ENCODE peak calls at places on chromosomes 4 and X, in ten cellular contexts. One of them, this sample, is unnamed. For H3K9me3, the result is how much of the 10 kb centered on the place peaks cover.

GRCh38 chrX:103063918-103064434 is at the start of gene BEX1:
- DNase-seq in breast epithelium: no peak
- DNase-seq in fibroblast of lung: peak
- DNase-seq in keratinocyte: no peak
- DNase-seq in effector memory CD4-positive, alpha-beta T cell: no peak
- DNase-seq in GM23248: peak
- DNase-seq in CD8-positive, alpha-beta memory T cell: no peak
- DNase-seq in neuronal stem cell: peak
- DNase-seq in ovary: peak
- DNase-seq in heart left ventricle: peak
- DNase-seq in this sample: peak

GRCh38 chr4:167774646-167775045 is 317.7 kb upstream of the ANXA10 start:
- DNase-seq in effector memory CD4-positive, alpha-beta T cell: no peak
- DNase-seq in heart left ventricle: no peak
- DNase-seq in breast epithelium: no peak
- DNase-seq in fibroblast of lung: no peak
- DNase-seq in CD8-positive, alpha-beta memory T cell: no peak
- DNase-seq in ovary: no peak
- DNase-seq in neuronal stem cell: no peak
- DNase-seq in GM23248: no peak
- DNase-seq in keratinocyte: no peak
- DNase-seq in this sample: no peak

GRCh38 chr4:108119199-108119800 is 49.4 kb downstream of the LEF1 start:
- DNase-seq in CD8-positive, alpha-beta memory T cell: no peak
- DNase-seq in GM23248: no peak
- DNase-seq in effector memory CD4-positive, alpha-beta T cell: no peak
- DNase-seq in fibroblast of lung: no peak
- DNase-seq in ovary: no peak
- DNase-seq in keratinocyte: no peak
- DNase-seq in neuronal stem cell: no peak
- DNase-seq in breast epithelium: no peak
- DNase-seq in heart left ventricle: no peak
- DNase-seq in this sample: no peak

GRCh38 chr4:40587826-40588225 is 41.8 kb downstream of the RBM47 start:
- DNase-seq in keratinocyte: no peak
- DNase-seq in breast epithelium: peak
- DNase-seq in neuronal stem cell: no peak
- DNase-seq in effector memory CD4-positive, alpha-beta T cell: no peak
- DNase-seq in GM23248: peak
- DNase-seq in CD8-positive, alpha-beta memory T cell: no peak
- DNase-seq in ovary: no peak
- DNase-seq in heart left ventricle: no peak
- DNase-seq in fibroblast of lung: peak
- DNase-seq in this sample: no peak

GRCh38 chrX:38929966-38930421 is 128.7 kb downstream of the MID1IP1 start:
- DNase-seq in fibroblast of lung: peak
- DNase-seq in heart left ventricle: no peak
- DNase-seq in effector memory CD4-positive, alpha-beta T cell: no peak
- DNase-seq in neuronal stem cell: no peak
- DNase-seq in breast epithelium: no peak
- DNase-seq in CD8-positive, alpha-beta memory T cell: no peak
- DNase-seq in GM23248: peak
- DNase-seq in ovary: no peak
- DNase-seq in keratinocyte: peak
- DNase-seq in this sample: no peak

GRCh38 chr4:103996059-103996458 is 276.3 kb upstream of the TACR3 start:
- DNase-seq in heart left ventricle: no peak
- DNase-seq in CD8-positive, alpha-beta memory T cell: no peak
- DNase-seq in breast epithelium: no peak
- DNase-seq in keratinocyte: peak
- DNase-seq in ovary: no peak
- DNase-seq in fibroblast of lung: peak
- DNase-seq in neuronal stem cell: peak
- DNase-seq in effector memory CD4-positive, alpha-beta T cell: no peak
- DNase-seq in GM23248: no peak
- DNase-seq in this sample: peak

GRCh38 chr4:3217771-3218170 is 31.2 kb upstream of the MSANTD1 start:
- DNase-seq in neuronal stem cell: no peak
- DNase-seq in GM23248: no peak
- DNase-seq in fibroblast of lung: no peak
- DNase-seq in effector memory CD4-positive, alpha-beta T cell: no peak
- DNase-seq in keratinocyte: no peak
- DNase-seq in ovary: peak
- DNase-seq in CD8-positive, alpha-beta memory T cell: no peak
- DNase-seq in heart left ventricle: no peak
- DNase-seq in breast epithelium: no peak
- DNase-seq in this sample: no peak

GRCh38 chr4:108173599-108174057 is 4.9 kb upstream of the LEF1 start:
- DNase-seq in heart left ventricle: no peak
- DNase-seq in effector memory CD4-positive, alpha-beta T cell: no peak
- DNase-seq in keratinocyte: no peak
- DNase-seq in neuronal stem cell: no peak
- DNase-seq in fibroblast of lung: no peak
- DNase-seq in GM23248: no peak
- DNase-seq in breast epithelium: no peak
- DNase-seq in ovary: no peak
- DNase-seq in CD8-positive, alpha-beta memory T cell: no peak
- DNase-seq in this sample: no peak

GRCh38 chr4:126223784-126224407 is 909.1 kb downstream of the FAT4 start:
- DNase-seq in effector memory CD4-positive, alpha-beta T cell: no peak
- DNase-seq in heart left ventricle: no peak
- DNase-seq in fibroblast of lung: peak
- DNase-seq in neuronal stem cell: no peak
- DNase-seq in keratinocyte: no peak
- DNase-seq in CD8-positive, alpha-beta memory T cell: no peak
- DNase-seq in GM23248: peak
- DNase-seq in breast epithelium: no peak
- DNase-seq in ovary: no peak
- DNase-seq in this sample: no peak

GRCh38 chr4:17447675-17448298 is 64.1 kb downstream of the QDPR start:
- DNase-seq in effector memory CD4-positive, alpha-beta T cell: no peak
- DNase-seq in heart left ventricle: peak
- DNase-seq in ovary: no peak
- DNase-seq in keratinocyte: no peak
- DNase-seq in breast epithelium: no peak
- DNase-seq in fibroblast of lung: peak
- DNase-seq in CD8-positive, alpha-beta memory T cell: peak
- DNase-seq in neuronal stem cell: peak
- DNase-seq in GM23248: peak
- DNase-seq in this sample: peak

GRCh38 chrX:33434256-33435092 is 223.1 kb upstream of the DMD start:
- DNase-seq in fibroblast of lung: peak
- DNase-seq in keratinocyte: no peak
- DNase-seq in GM23248: peak
- DNase-seq in neuronal stem cell: peak
- DNase-seq in CD8-positive, alpha-beta memory T cell: peak
- DNase-seq in heart left ventricle: peak
- DNase-seq in breast epithelium: peak
- DNase-seq in ovary: peak
- DNase-seq in effector memory CD4-positive, alpha-beta T cell: no peak
- DNase-seq in this sample: peak

GRCh38 chr4:43564601-43565000 is 672.1 kb downstream of the GRXCR1 start:
- DNase-seq in neuronal stem cell: no peak
- DNase-seq in GM23248: no peak
- DNase-seq in ovary: no peak
- DNase-seq in CD8-positive, alpha-beta memory T cell: no peak
- DNase-seq in fibroblast of lung: no peak
- DNase-seq in keratinocyte: no peak
- DNase-seq in heart left ventricle: no peak
- DNase-seq in breast epithelium: no peak
- DNase-seq in effector memory CD4-positive, alpha-beta T cell: no peak
- DNase-seq in this sample: peak

GRCh38 chrX:123475068-123475724 is 257.7 kb downstream of the THOC2 start:
- DNase-seq in fibroblast of lung: no peak
- DNase-seq in breast epithelium: no peak
- DNase-seq in effector memory CD4-positive, alpha-beta T cell: no peak
- DNase-seq in GM23248: peak
- DNase-seq in CD8-positive, alpha-beta memory T cell: no peak
- DNase-seq in ovary: no peak
- DNase-seq in keratinocyte: no peak
- DNase-seq in neuronal stem cell: no peak
- DNase-seq in heart left ventricle: no peak
- DNase-seq in this sample: no peak

GRCh38 chr4:26120098-26120795 is 200.6 kb upstream of the RBPJ start:
- DNase-seq in keratinocyte: no peak
- DNase-seq in effector memory CD4-positive, alpha-beta T cell: no peak
- DNase-seq in neuronal stem cell: no peak
- DNase-seq in ovary: no peak
- DNase-seq in fibroblast of lung: peak
- DNase-seq in heart left ventricle: no peak
- DNase-seq in breast epithelium: no peak
- DNase-seq in CD8-positive, alpha-beta memory T cell: no peak
- DNase-seq in GM23248: no peak
- DNase-seq in this sample: no peak

GRCh38 chr4:26113339-26113940 is 199.4 kb downstream of the SMIM20 start:
- DNase-seq in ovary: no peak
- DNase-seq in fibroblast of lung: no peak
- DNase-seq in GM23248: no peak
- DNase-seq in keratinocyte: no peak
- DNase-seq in effector memory CD4-positive, alpha-beta T cell: no peak
- DNase-seq in CD8-positive, alpha-beta memory T cell: no peak
- DNase-seq in heart left ventricle: no peak
- DNase-seq in breast epithelium: no peak
- DNase-seq in neuronal stem cell: no peak
- DNase-seq in this sample: no peak

GRCh38 chr4:26110493-26110892 is 196.5 kb downstream of the SMIM20 start:
- DNase-seq in keratinocyte: no peak
- DNase-seq in CD8-positive, alpha-beta memory T cell: no peak
- DNase-seq in neuronal stem cell: no peak
- DNase-seq in effector memory CD4-positive, alpha-beta T cell: no peak
- DNase-seq in heart left ventricle: no peak
- DNase-seq in fibroblast of lung: no peak
- DNase-seq in ovary: no peak
- DNase-seq in GM23248: no peak
- DNase-seq in breast epithelium: no peak
- DNase-seq in this sample: no peak

DNA sequence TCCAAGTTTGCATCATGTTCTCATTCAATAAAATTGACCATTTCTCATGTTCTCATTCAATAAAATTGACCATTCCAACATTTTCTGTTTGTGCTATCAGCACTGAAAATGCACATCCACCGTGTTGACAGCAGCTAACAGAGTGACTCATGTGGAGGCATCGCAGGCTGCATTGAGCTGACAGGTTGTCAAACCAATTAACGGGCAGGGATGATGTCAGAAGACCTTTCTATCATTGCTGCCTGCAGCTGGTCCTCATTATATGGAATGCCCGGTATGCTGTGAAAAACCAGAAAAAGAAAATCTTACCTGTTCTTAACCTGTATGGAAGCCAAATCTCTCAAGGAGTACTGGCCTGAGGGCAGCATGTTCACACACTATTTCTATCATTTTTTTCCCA is 202.0 kb downstream of the SMIM20 start:
- DNase-seq in fibroblast of lung: no peak
- DNase-seq in GM23248: no peak
- DNase-seq in breast epithelium: no peak
- DNase-seq in keratinocyte: no peak
- DNase-seq in neuronal stem cell: no peak
- DNase-seq in CD8-positive, alpha-beta memory T cell: no peak
- DNase-seq in heart left ventricle: no peak
- DNase-seq in effector memory CD4-positive, alpha-beta T cell: no peak
- DNase-seq in ovary: no peak
- DNase-seq in this sample: no peak
- H3K9me3 ChIP-seq in fibroblast of lung: under half
- H3K9me3 ChIP-seq in GM23248: under half
- H3K9me3 ChIP-seq in breast epithelium: under half
- H3K9me3 ChIP-seq in keratinocyte: under half
- H3K9me3 ChIP-seq in neuronal stem cell: under half
- H3K9me3 ChIP-seq in CD8-positive, alpha-beta memory T cell: under half
- H3K9me3 ChIP-seq in heart left ventricle: under half
- H3K9me3 ChIP-seq in effector memory CD4-positive, alpha-beta T cell: under half
- H3K9me3 ChIP-seq in ovary: under half
- H3K9me3 ChIP-seq in this sample: under half

DNA sequence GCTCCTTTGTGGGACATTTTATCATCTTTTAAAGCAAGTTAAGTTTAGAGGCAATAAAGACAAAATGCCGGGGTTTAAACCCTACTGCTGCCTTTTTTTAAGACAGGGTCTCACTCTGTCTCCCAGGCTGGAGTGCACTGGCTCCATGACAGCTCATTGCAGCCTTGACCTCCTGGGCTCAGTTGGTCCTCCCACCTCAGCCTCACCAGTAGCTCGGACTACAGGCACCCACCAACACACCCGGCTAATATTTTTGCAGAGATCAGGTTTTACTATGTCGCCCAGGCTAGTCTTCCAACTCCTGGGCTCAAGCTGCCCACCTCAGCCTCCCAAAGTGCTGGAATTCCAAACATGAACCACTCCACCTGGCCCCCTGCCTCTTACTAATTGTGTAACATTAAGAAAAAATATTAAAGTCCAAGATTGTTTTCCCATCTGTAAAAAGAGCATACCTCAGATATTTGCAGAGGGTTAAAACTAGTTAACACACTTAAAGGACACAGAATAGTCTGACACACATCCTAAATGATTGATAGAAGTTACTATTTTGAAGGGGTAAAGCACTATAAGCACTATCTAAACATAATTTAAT is 9.8 kb downstream of the HNRNPD start:
- DNase-seq in breast epithelium: no peak
- DNase-seq in effector memory CD4-positive, alpha-beta T cell: no peak
- DNase-seq in fibroblast of lung: no peak
- DNase-seq in heart left ventricle: no peak
- DNase-seq in CD8-positive, alpha-beta memory T cell: no peak
- DNase-seq in GM23248: no peak
- DNase-seq in keratinocyte: no peak
- DNase-seq in neuronal stem cell: no peak
- DNase-seq in ovary: no peak
- DNase-seq in this sample: no peak
- H3K4me3 ChIP-seq in breast epithelium: no peak
- H3K4me3 ChIP-seq in effector memory CD4-positive, alpha-beta T cell: no peak
- H3K4me3 ChIP-seq in fibroblast of lung: no peak
- H3K4me3 ChIP-seq in heart left ventricle: no peak
- H3K4me3 ChIP-seq in CD8-positive, alpha-beta memory T cell: no peak
- H3K4me3 ChIP-seq in GM23248: no peak
- H3K4me3 ChIP-seq in keratinocyte: no peak
- H3K4me3 ChIP-seq in neuronal stem cell: no peak
- H3K4me3 ChIP-seq in ovary: no peak
- H3K4me3 ChIP-seq in this sample: no peak

DNA sequence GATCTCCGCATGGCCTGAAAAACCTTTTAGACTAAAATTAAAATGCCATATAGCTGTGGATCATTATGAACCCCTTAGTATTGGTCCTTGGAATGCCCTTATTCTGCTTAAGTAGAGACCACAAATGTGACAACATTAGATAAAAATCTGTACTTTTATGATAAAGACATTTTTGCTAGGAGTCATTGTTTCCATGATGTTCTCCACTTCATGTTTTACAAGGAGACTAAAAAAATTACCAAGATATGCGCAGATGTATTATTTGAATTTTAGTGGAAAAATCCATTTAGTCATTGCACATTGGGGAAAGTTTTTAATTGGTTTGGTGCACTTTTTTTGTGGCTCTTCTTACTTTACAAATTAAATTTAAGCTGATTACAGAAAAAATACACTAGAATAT is 85.1 kb upstream of the HPRT1 start:
- DNase-seq in neuronal stem cell: no peak
- DNase-seq in ovary: no peak
- DNase-seq in keratinocyte: no peak
- DNase-seq in CD8-positive, alpha-beta memory T cell: no peak
- DNase-seq in heart left ventricle: no peak
- DNase-seq in GM23248: peak
- DNase-seq in breast epithelium: no peak
- DNase-seq in fibroblast of lung: no peak
- DNase-seq in effector memory CD4-positive, alpha-beta T cell: no peak
- DNase-seq in this sample: no peak
- H3K27ac ChIP-seq in neuronal stem cell: no peak
- H3K27ac ChIP-seq in ovary: no peak
- H3K27ac ChIP-seq in keratinocyte: no peak
- H3K27ac ChIP-seq in CD8-positive, alpha-beta memory T cell: peak
- H3K27ac ChIP-seq in heart left ventricle: no peak
- H3K27ac ChIP-seq in GM23248: no peak
- H3K27ac ChIP-seq in breast epithelium: no peak
- H3K27ac ChIP-seq in fibroblast of lung: no peak
- H3K27ac ChIP-seq in effector memory CD4-positive, alpha-beta T cell: no peak
- H3K27ac ChIP-seq in this sample: no peak

GRCh38 chr4:111449657-111450056 is 695.6 kb upstream of the FAM241A start:
- DNase-seq in heart left ventricle: no peak
- DNase-seq in breast epithelium: no peak
- DNase-seq in effector memory CD4-positive, alpha-beta T cell: no peak
- DNase-seq in GM23248: no peak
- DNase-seq in keratinocyte: peak
- DNase-seq in fibroblast of lung: peak
- DNase-seq in neuronal stem cell: no peak
- DNase-seq in ovary: no peak
- DNase-seq in CD8-positive, alpha-beta memory T cell: no peak
- DNase-seq in this sample: no peak
- H3K9me3 ChIP-seq in heart left ventricle: under half
- H3K9me3 ChIP-seq in breast epithelium: under half
- H3K9me3 ChIP-seq in effector memory CD4-positive, alpha-beta T cell: under half
- H3K9me3 ChIP-seq in GM23248: under half
- H3K9me3 ChIP-seq in keratinocyte: under half
- H3K9me3 ChIP-seq in fibroblast of lung: under half
- H3K9me3 ChIP-seq in neuronal stem cell: under half
- H3K9me3 ChIP-seq in ovary: under half
- H3K9me3 ChIP-seq in CD8-positive, alpha-beta memory T cell: under half
- H3K9me3 ChIP-seq in this sample: under half

This sample was measured in WERI-Rb-1.